ENCODE peak calls at places on chromosomes 2 and 18, in ten cellular contexts. P, Q, K, V, F, U, I, O, T and N are unnamed samples.

GRCh38 chr18:40935423-40935822 is 1019.6 kb upstream of the PIK3C3 start:
- DNase-seq in P (no peak), K (no peak), T (no peak), Q (no peak), I (no peak), O (no peak), U (peak; percentile 16), V (peak; percentile 47), F (no peak), N (peak; percentile 17)

GRCh38 chr18:23126352-23127056 is 8.8 kb upstream of the CABLES1 start:
- DNase-seq in I (peak; percentile 35), V (no peak), O (no peak), T (no peak), F (no peak), Q (no peak), U (no peak), K (no peak), P (no peak), N (no peak)

GRCh38 chr2:24702800-24703199 is 90.4 kb downstream of the PTRHD1 start:
- DNase-seq in U (no peak), K (no peak), I (no peak), V (no peak), O (no peak), P (no peak), T (no peak), F (no peak), Q (no peak), N (no peak)

GRCh38 chr2:24448811-24449210 is 42.2 kb upstream of the NCOA1 start:
- DNase-seq in K (no peak), O (no peak), U (no peak), V (no peak), T (no peak), I (no peak), Q (no peak), F (no peak), P (no peak), N (no peak)

GRCh38 chr2:237540823-237541222 is 25.6 kb upstream of the PRLH start:
- DNase-seq in O (no peak), P (no peak), K (peak; percentile 90), Q (no peak), U (no peak), F (no peak), I (no peak), V (peak; percentile 58), T (no peak), N (no peak)

GRCh38 chr2:144703852-144704324 is 184.0 kb upstream of the ZEB2 start:
- DNase-seq in T (no peak), Q (no peak), K (peak; percentile 31), V (no peak), I (no peak), P (no peak), F (peak; percentile 82), O (no peak), U (no peak), N (no peak)

GRCh38 chr18:76975577-76976110 is 153.3 kb downstream of the ZNF236 start:
- DNase-seq in V (no peak), Q (no peak), U (no peak), F (peak; percentile 32), P (no peak), K (peak; percentile 3), T (no peak), O (no peak), I (no peak), N (no peak)

GRCh38 chr2:196696423-196697073 is 57.0 kb downstream of the CCDC150 start:
- DNase-seq in O (no peak), K (no peak), V (no peak), I (no peak), U (peak; percentile 36), Q (no peak), T (no peak), F (no peak), P (no peak), N (no peak)

GRCh38 chr2:137957033-137957432 is 7.2 kb upstream of the HNMT start:
- DNase-seq in I (no peak), V (no peak), O (no peak), P (no peak), Q (no peak), U (no peak), T (no peak), K (no peak), F (no peak), N (no peak)

GRCh38 chr2:58146707-58147106 is 94.4 kb downstream of the FANCL start:
- DNase-seq in Q (no peak), U (no peak), P (peak; percentile 7), K (no peak), F (no peak), I (no peak), V (no peak), O (no peak), T (no peak), N (no peak)

GRCh38 chr2:216206041-216206699 is 97.0 kb downstream of the XRCC5 start:
- DNase-seq in V (peak; percentile 41), U (no peak), I (no peak), F (no peak), Q (no peak), K (no peak), T (no peak), P (no peak), O (no peak), N (no peak)

GRCh38 chr2:241884951-241885700 is 15.6 kb downstream of the RTP5 start:
- DNase-seq in V (no peak), K (no peak), O (no peak), U (no peak), P (no peak), T (no peak), Q (no peak), F (no peak), I (no peak), N (no peak)